ENCODE peak calls at places on chromosomes 3 and 15, in seven cellular contexts. S is amygdala; A is kidney glomerular epithelial cell; I is stimulated activated CD4-positive, alpha-beta T cell treated with anti-CD3 and anti-CD28 coated beads, TNF-alpha, amount 100 ng/mL, for 4 hours; M is M059J; V is pancreas; H is NCI-H774. W is an unnamed sample.

GRCh38 chr15:65318870-65319356 is 14.4 kb downstream of the RNU5B-1 start:
- DNase-seq in H (peak; percentile 60), A (peak; percentile 72), M (peak; percentile 72), V (peak; percentile 81), I (peak; percentile 59), S (peak; percentile 68), W (peak; percentile 76)

GRCh38 chr15:58748787-58749531 is 548 bp downstream of the ADAM10 start:
- DNase-seq in H (no peak), I (no peak), S (no peak), V (peak; percentile 60), M (peak; percentile 52), A (no peak), W (peak; percentile 20)

GRCh38 chr3:67602816-67603215 is 51.6 kb downstream of the SUCLG2 start:
- DNase-seq in A (no peak), H (no peak), I (no peak), V (no peak), S (no peak), M (no peak), W (no peak)

GRCh38 chr3:99972380-99973104 is 141.8 kb downstream of the FILIP1L start:
- DNase-seq in V (no peak), H (no peak), I (no peak), M (no peak), A (no peak), S (no peak), W (no peak)

GRCh38 chr3:69251078-69251805 is 128.8 kb upstream of the LMOD3 start:
- DNase-seq in A (no peak), I (no peak), S (no peak), M (no peak), V (no peak), H (no peak), W (no peak)

GRCh38 chr3:1616715-1617114 is 482.0 kb upstream of the CNTN4 start:
- DNase-seq in A (no peak), H (no peak), I (no peak), M (no peak), S (no peak), V (no peak), W (no peak)

GRCh38 chr3:170611746-170612145 is 25.9 kb upstream of the SLC7A14 start:
- DNase-seq in H (no peak), M (no peak), A (no peak), S (no peak), V (no peak), I (no peak), W (no peak)

GRCh38 chr15:80042568-80042967 is 16.9 kb upstream of the ZFAND6 start:
- DNase-seq in S (no peak), V (no peak), M (no peak), A (no peak), I (no peak), H (no peak), W (no peak)

GRCh38 chr15:90774731-90775521 is 57.8 kb downstream of the BLM start:
- DNase-seq in M (peak; percentile 92), H (no peak), V (no peak), S (no peak), I (no peak), A (peak; percentile 85), W (no peak)

GRCh38 chr3:120139140-120139539 is 44.9 kb upstream of the GSK3B start:
- DNase-seq in S (no peak), I (no peak), A (no peak), V (no peak), H (no peak), M (no peak), W (no peak)

GRCh38 chr3:107024481-107025153 is 352.6 kb upstream of the CCDC54 start:
- DNase-seq in A (no peak), S (no peak), V (no peak), H (no peak), I (no peak), M (no peak), W (no peak)

GRCh38 chr3:197331131-197331530 is 32.7 kb upstream of the DLG1 start:
- DNase-seq in S (no peak), V (no peak), I (no peak), M (no peak), A (no peak), H (no peak), W (no peak)

GRCh38 chr3:81874738-81875137 is 113.3 kb upstream of the GBE1 start:
- DNase-seq in I (no peak), H (no peak), S (no peak), A (peak; percentile 10), V (no peak), M (peak; percentile 6), W (no peak)